ENCODE peak calls at places on chromosomes 11 and 22, in four cellular contexts. One of them, this sample, is unnamed.
A peak's percentile ranks its signal among the peaks of the same experiment; 100 is the strongest.

GRCh38 chr11:2127357-2127971 is 11.7 kb downstream of the IGF2 start:
- DNase-seq in posterior cingulate gyrus: no peak
- DNase-seq in NCI-H2081: no peak
- DNase-seq in stimulated activated CD4-positive, alpha-beta T cell treated with anti-CD3 and anti-CD28 coated beads, Interleukin-2, amount 100 ng/mL, for 24 hours: no peak
- DNase-seq in this sample: no peak

GRCh38 chr11:34243620-34244493 is 114.0 kb downstream of the ABTB2 start:
- DNase-seq in posterior cingulate gyrus: no peak
- DNase-seq in stimulated activated CD4-positive, alpha-beta T cell treated with anti-CD3 and anti-CD28 coated beads, Interleukin-2, amount 100 ng/mL, for 24 hours: peak; percentile 41
- DNase-seq in NCI-H2081: no peak
- DNase-seq in this sample: no peak

GRCh38 chr11:92765965-92766371 is 203.5 kb upstream of the MTNR1B start:
- DNase-seq in NCI-H2081: peak; percentile 5
- DNase-seq in stimulated activated CD4-positive, alpha-beta T cell treated with anti-CD3 and anti-CD28 coated beads, Interleukin-2, amount 100 ng/mL, for 24 hours: no peak
- DNase-seq in posterior cingulate gyrus: no peak
- DNase-seq in this sample: peak; percentile 60

GRCh38 chr11:12087075-12087775 is 23.2 kb upstream of the MICAL2 start:
- DNase-seq in stimulated activated CD4-positive, alpha-beta T cell treated with anti-CD3 and anti-CD28 coated beads, Interleukin-2, amount 100 ng/mL, for 24 hours: no peak
- DNase-seq in posterior cingulate gyrus: no peak
- DNase-seq in NCI-H2081: no peak
- DNase-seq in this sample: no peak

GRCh38 chr11:73321342-73322110 is 13.4 kb downstream of the ARHGEF17 start:
- DNase-seq in posterior cingulate gyrus: no peak
- DNase-seq in stimulated activated CD4-positive, alpha-beta T cell treated with anti-CD3 and anti-CD28 coated beads, Interleukin-2, amount 100 ng/mL, for 24 hours: no peak
- DNase-seq in NCI-H2081: no peak
- DNase-seq in this sample: no peak

GRCh38 chr11:5040876-5041275 is 5.5 kb upstream of the OR52J3 start:
- DNase-seq in NCI-H2081: no peak
- DNase-seq in stimulated activated CD4-positive, alpha-beta T cell treated with anti-CD3 and anti-CD28 coated beads, Interleukin-2, amount 100 ng/mL, for 24 hours: no peak
- DNase-seq in posterior cingulate gyrus: no peak
- DNase-seq in this sample: no peak

GRCh38 chr11:130916238-130916855 is at the start of gene SNX19:
- DNase-seq in stimulated activated CD4-positive, alpha-beta T cell treated with anti-CD3 and anti-CD28 coated beads, Interleukin-2, amount 100 ng/mL, for 24 hours: peak; percentile 92
- DNase-seq in posterior cingulate gyrus: peak; percentile 91
- DNase-seq in NCI-H2081: peak; percentile 89
- DNase-seq in this sample: peak; percentile 92

GRCh38 chr11:127345819-127346459 is 345.4 kb upstream of the KIRREL3 start:
- DNase-seq in NCI-H2081: peak; percentile 38
- DNase-seq in posterior cingulate gyrus: no peak
- DNase-seq in stimulated activated CD4-positive, alpha-beta T cell treated with anti-CD3 and anti-CD28 coated beads, Interleukin-2, amount 100 ng/mL, for 24 hours: no peak
- DNase-seq in this sample: peak; percentile 46

GRCh38 chr11:9972917-9973504 is 309.1 kb downstream of the SWAP70 start:
- DNase-seq in NCI-H2081: peak; percentile 2
- DNase-seq in posterior cingulate gyrus: no peak
- DNase-seq in stimulated activated CD4-positive, alpha-beta T cell treated with anti-CD3 and anti-CD28 coated beads, Interleukin-2, amount 100 ng/mL, for 24 hours: peak; percentile 22
- DNase-seq in this sample: peak; percentile 17

GRCh38 chr11:4926607-4927006 is 2.5 kb upstream of the OR51G1 start:
- DNase-seq in posterior cingulate gyrus: no peak
- DNase-seq in NCI-H2081: no peak
- DNase-seq in stimulated activated CD4-positive, alpha-beta T cell treated with anti-CD3 and anti-CD28 coated beads, Interleukin-2, amount 100 ng/mL, for 24 hours: no peak
- DNase-seq in this sample: no peak

GRCh38 chr11:17343907-17344306 is 7.7 kb upstream of the NCR3LG1 start:
- DNase-seq in stimulated activated CD4-positive, alpha-beta T cell treated with anti-CD3 and anti-CD28 coated beads, Interleukin-2, amount 100 ng/mL, for 24 hours: peak; percentile 43
- DNase-seq in posterior cingulate gyrus: no peak
- DNase-seq in NCI-H2081: no peak
- DNase-seq in this sample: no peak

GRCh38 chr22:20881869-20882815 is 23.3 kb downstream of the SNAP29 start:
- DNase-seq in posterior cingulate gyrus: no peak
- DNase-seq in stimulated activated CD4-positive, alpha-beta T cell treated with anti-CD3 and anti-CD28 coated beads, Interleukin-2, amount 100 ng/mL, for 24 hours: no peak
- DNase-seq in NCI-H2081: no peak
- DNase-seq in this sample: no peak

GRCh38 chr11:121553367-121553766 is 100.6 kb upstream of the SORL1-AS1 start:
- DNase-seq in NCI-H2081: no peak
- DNase-seq in posterior cingulate gyrus: no peak
- DNase-seq in stimulated activated CD4-positive, alpha-beta T cell treated with anti-CD3 and anti-CD28 coated beads, Interleukin-2, amount 100 ng/mL, for 24 hours: no peak
- DNase-seq in this sample: no peak

GRCh38 chr11:69003866-69004311 is 9.2 kb downstream of the MRGPRF start:
- DNase-seq in NCI-H2081: no peak
- DNase-seq in stimulated activated CD4-positive, alpha-beta T cell treated with anti-CD3 and anti-CD28 coated beads, Interleukin-2, amount 100 ng/mL, for 24 hours: no peak
- DNase-seq in posterior cingulate gyrus: peak; percentile 13
- DNase-seq in this sample: no peak

GRCh38 chr11:15942936-15943335 is 413.4 kb downstream of the SOX6 start:
- DNase-seq in NCI-H2081: no peak
- DNase-seq in posterior cingulate gyrus: no peak
- DNase-seq in stimulated activated CD4-positive, alpha-beta T cell treated with anti-CD3 and anti-CD28 coated beads, Interleukin-2, amount 100 ng/mL, for 24 hours: no peak
- DNase-seq in this sample: no peak

GRCh38 chr11:64238999-64239398 is 1.9 kb upstream of the FKBP2 start:
- DNase-seq in NCI-H2081: no peak
- DNase-seq in posterior cingulate gyrus: no peak
- DNase-seq in stimulated activated CD4-positive, alpha-beta T cell treated with anti-CD3 and anti-CD28 coated beads, Interleukin-2, amount 100 ng/mL, for 24 hours: no peak
- DNase-seq in this sample: no peak

GRCh38 chr11:65504671-65505433 is 6.0 kb downstream of the MALAT1 start:
- DNase-seq in NCI-H2081: no peak
- DNase-seq in posterior cingulate gyrus: no peak
- DNase-seq in stimulated activated CD4-positive, alpha-beta T cell treated with anti-CD3 and anti-CD28 coated beads, Interleukin-2, amount 100 ng/mL, for 24 hours: no peak
- DNase-seq in this sample: no peak

GRCh38 chr11:17010851-17011420 is 3.3 kb downstream of the PLEKHA7 start:
- DNase-seq in NCI-H2081: no peak
- DNase-seq in stimulated activated CD4-positive, alpha-beta T cell treated with anti-CD3 and anti-CD28 coated beads, Interleukin-2, amount 100 ng/mL, for 24 hours: no peak
- DNase-seq in posterior cingulate gyrus: no peak
- DNase-seq in this sample: no peak

GRCh38 chr11:1006762-1007161 is 29.8 kb downstream of the MUC6 start:
- DNase-seq in stimulated activated CD4-positive, alpha-beta T cell treated with anti-CD3 and anti-CD28 coated beads, Interleukin-2, amount 100 ng/mL, for 24 hours: no peak
- DNase-seq in NCI-H2081: peak; percentile 86
- DNase-seq in posterior cingulate gyrus: peak; percentile 81
- DNase-seq in this sample: peak; percentile 96

GRCh38 chr11:78292109-78292803 is 103.5 kb downstream of the USP35 start:
- DNase-seq in stimulated activated CD4-positive, alpha-beta T cell treated with anti-CD3 and anti-CD28 coated beads, Interleukin-2, amount 100 ng/mL, for 24 hours: no peak
- DNase-seq in NCI-H2081: no peak
- DNase-seq in posterior cingulate gyrus: no peak
- DNase-seq in this sample: no peak

This sample was measured in cerebellum.